ENCODE peak calls at places on chromosomes 13 and 19, in seven cellular contexts. Z is endothelial cell; C is NCI-H1436; N is stimulated activated CD8-positive, alpha-beta memory T cell treated with anti-CD3 and anti-CD28 coated beads, Interleukin-4, amount 100 ng/mL, for 1 hour; P is fibroblast of pulmonary artery; B is activated T-helper 1 cell treated with Interleukin-2 at 50 U/mL for 16 hours; I is naive thymus-derived CD8-positive, alpha-beta T cell. O is an unnamed sample.

GRCh38 chr13:51278426-51279130 is 56.4 kb downstream of the FAM124A start:
- DNase-seq in Z (no peak), C (no peak), N (no peak), P (no peak), B (no peak), I (no peak), O (no peak)

GRCh38 chr19:13002970-13003540 is 7.8 kb downstream of the NFIX start:
- DNase-seq in Z (no peak), C (no peak), N (no peak), P (no peak), B (no peak), I (no peak), O (no peak)

GRCh38 chr19:5001547-5002131 is 32.7 kb downstream of the KDM4B start:
- DNase-seq in Z (peak), C (no peak), N (no peak), P (peak), B (no peak), I (peak), O (peak)

GRCh38 chr19:13093407-13094284 is 9.0 kb downstream of the LYL1 start:
- DNase-seq in Z (peak), C (peak), N (peak), P (peak), B (peak), I (peak), O (peak)

GRCh38 chr13:72437458-72437857 is 290.0 kb downstream of the MZT1 start:
- DNase-seq in Z (no peak), C (no peak), N (no peak), P (peak), B (no peak), I (no peak), O (no peak)

GRCh38 chr19:49930483-49931011 is 1.2 kb upstream of the NUP62 start:
- DNase-seq in Z (peak), C (peak), N (no peak), P (peak), B (no peak), I (peak), O (no peak)

GRCh38 chr13:100088648-100089601 is at the start of gene PCCA:
- DNase-seq in Z (peak), C (peak), N (peak), P (peak), B (peak), I (peak), O (peak)

GRCh38 chr19:547836-548720 is 4.2 kb downstream of the GZMM start:
- DNase-seq in Z (no peak), C (no peak), N (no peak), P (no peak), B (no peak), I (no peak), O (no peak)

GRCh38 chr19:48896191-48896720 is 2.3 kb downstream of the TULP2 start:
- DNase-seq in Z (no peak), C (peak), N (no peak), P (peak), B (no peak), I (peak), O (no peak)

GRCh38 chr13:85586422-85586831 is 212.8 kb downstream of the SLITRK6 start:
- DNase-seq in Z (no peak), C (no peak), N (no peak), P (peak), B (no peak), I (no peak), O (no peak)

GRCh38 chr19:49094505-49095482 is 9.5 kb downstream of the SNRNP70 start:
- DNase-seq in Z (no peak), C (no peak), N (no peak), P (no peak), B (no peak), I (no peak), O (no peak)

GRCh38 chr19:8306235-8307054 is 1.7 kb downstream of the CD320 start:
- DNase-seq in Z (peak), C (no peak), N (no peak), P (no peak), B (no peak), I (no peak), O (no peak)

GRCh38 chr19:32450217-32450616 is 44.6 kb downstream of the DPY19L3 start:
- DNase-seq in Z (no peak), C (no peak), N (no peak), P (no peak), B (no peak), I (no peak), O (no peak)

GRCh38 chr19:46925548-46925950 is 64.8 kb downstream of the ARHGAP35 start:
- DNase-seq in Z (no peak), C (no peak), N (no peak), P (peak), B (no peak), I (no peak), O (no peak)

GRCh38 chr13:20775961-20776360 is 2.2 kb upstream of the EEF1AKMT1 start:
- DNase-seq in Z (no peak), C (no peak), N (no peak), P (no peak), B (no peak), I (no peak), O (no peak)

GRCh38 chr13:46329624-46330023 is 57.4 kb downstream of the RUBCNL start:
- DNase-seq in Z (no peak), C (no peak), N (no peak), P (no peak), B (no peak), I (no peak), O (no peak)

GRCh38 chr19:7394728-7395359 is 46.1 kb downstream of the ARHGEF18 start:
- DNase-seq in Z (peak), C (peak), N (peak), P (peak), B (peak), I (peak), O (peak)

GRCh38 chr19:29415507-29415906 is 110.3 kb upstream of the VSTM2B start:
- DNase-seq in Z (no peak), C (no peak), N (no peak), P (no peak), B (no peak), I (no peak), O (no peak)